ENCODE peak calls at places on chromosomes 4 and X, in six cellular contexts. One of them, this sample, is unnamed.

GRCh38 chr4:65845169-65845568 is 174.9 kb upstream of the EPHA5 start:
- DNase-seq in stimulated activated CD4-positive, alpha-beta T cell treated with anti-CD3 and anti-CD28 coated beads, Interleukin-1b, Interleukin-23, amount 100 ng/mL, for 1 hour: no peak
- DNase-seq in dermis blood vessel endothelial cell: no peak
- DNase-seq in cardiac septum: no peak
- DNase-seq in GM13976: no peak
- DNase-seq in EH: no peak
- DNase-seq in this sample: no peak

GRCh38 chr4:30172416-30172815 is 547.8 kb upstream of the PCDH7 start:
- DNase-seq in stimulated activated CD4-positive, alpha-beta T cell treated with anti-CD3 and anti-CD28 coated beads, Interleukin-1b, Interleukin-23, amount 100 ng/mL, for 1 hour: no peak
- DNase-seq in dermis blood vessel endothelial cell: no peak
- DNase-seq in cardiac septum: no peak
- DNase-seq in GM13976: no peak
- DNase-seq in EH: no peak
- DNase-seq in this sample: no peak

GRCh38 chr4:152956650-152957436 is 20.7 kb downstream of the FHDC1 start:
- DNase-seq in stimulated activated CD4-positive, alpha-beta T cell treated with anti-CD3 and anti-CD28 coated beads, Interleukin-1b, Interleukin-23, amount 100 ng/mL, for 1 hour: no peak
- DNase-seq in dermis blood vessel endothelial cell: no peak
- DNase-seq in cardiac septum: no peak
- DNase-seq in GM13976: no peak
- DNase-seq in EH: peak; percentile 82
- DNase-seq in this sample: no peak

GRCh38 chrX:103779156-103779555 is 2.5 kb downstream of the PLP1 start:
- DNase-seq in stimulated activated CD4-positive, alpha-beta T cell treated with anti-CD3 and anti-CD28 coated beads, Interleukin-1b, Interleukin-23, amount 100 ng/mL, for 1 hour: no peak
- DNase-seq in dermis blood vessel endothelial cell: peak; percentile 29
- DNase-seq in cardiac septum: no peak
- DNase-seq in GM13976: no peak
- DNase-seq in EH: peak; percentile 18
- DNase-seq in this sample: peak; percentile 29

GRCh38 chrX:15416133-15416993 is 32.1 kb upstream of the VEGFD start:
- DNase-seq in stimulated activated CD4-positive, alpha-beta T cell treated with anti-CD3 and anti-CD28 coated beads, Interleukin-1b, Interleukin-23, amount 100 ng/mL, for 1 hour: no peak
- DNase-seq in dermis blood vessel endothelial cell: no peak
- DNase-seq in cardiac septum: no peak
- DNase-seq in GM13976: no peak
- DNase-seq in EH: no peak
- DNase-seq in this sample: peak; percentile 11

GRCh38 chrX:48806088-48806487 is 4.2 kb downstream of the HDAC6 start:
- DNase-seq in stimulated activated CD4-positive, alpha-beta T cell treated with anti-CD3 and anti-CD28 coated beads, Interleukin-1b, Interleukin-23, amount 100 ng/mL, for 1 hour: no peak
- DNase-seq in dermis blood vessel endothelial cell: no peak
- DNase-seq in cardiac septum: no peak
- DNase-seq in GM13976: no peak
- DNase-seq in EH: no peak
- DNase-seq in this sample: no peak

GRCh38 chr4:94595880-94596483 is 144.2 kb downstream of the PDLIM5 start:
- DNase-seq in stimulated activated CD4-positive, alpha-beta T cell treated with anti-CD3 and anti-CD28 coated beads, Interleukin-1b, Interleukin-23, amount 100 ng/mL, for 1 hour: no peak
- DNase-seq in dermis blood vessel endothelial cell: peak; percentile 74
- DNase-seq in cardiac septum: no peak
- DNase-seq in GM13976: peak; percentile 48
- DNase-seq in EH: peak; percentile 64
- DNase-seq in this sample: peak; percentile 74

GRCh38 chrX:53256446-53257041 is 24.8 kb downstream of the IQSEC2 start:
- DNase-seq in stimulated activated CD4-positive, alpha-beta T cell treated with anti-CD3 and anti-CD28 coated beads, Interleukin-1b, Interleukin-23, amount 100 ng/mL, for 1 hour: no peak
- DNase-seq in dermis blood vessel endothelial cell: no peak
- DNase-seq in cardiac septum: peak; percentile 53
- DNase-seq in GM13976: no peak
- DNase-seq in EH: no peak
- DNase-seq in this sample: no peak

GRCh38 chr4:112510468-112511293 is 5.3 kb downstream of the NEUROG2 start:
- DNase-seq in stimulated activated CD4-positive, alpha-beta T cell treated with anti-CD3 and anti-CD28 coated beads, Interleukin-1b, Interleukin-23, amount 100 ng/mL, for 1 hour: no peak
- DNase-seq in dermis blood vessel endothelial cell: no peak
- DNase-seq in cardiac septum: no peak
- DNase-seq in GM13976: no peak
- DNase-seq in EH: no peak
- DNase-seq in this sample: no peak

GRCh38 chr4:167196386-167196785 is 37.9 kb downstream of the SPOCK3 start:
- DNase-seq in stimulated activated CD4-positive, alpha-beta T cell treated with anti-CD3 and anti-CD28 coated beads, Interleukin-1b, Interleukin-23, amount 100 ng/mL, for 1 hour: no peak
- DNase-seq in dermis blood vessel endothelial cell: no peak
- DNase-seq in cardiac septum: no peak
- DNase-seq in GM13976: no peak
- DNase-seq in EH: no peak
- DNase-seq in this sample: no peak

GRCh38 chrX:152024710-152025109 is 50.2 kb upstream of the GABRE start:
- DNase-seq in stimulated activated CD4-positive, alpha-beta T cell treated with anti-CD3 and anti-CD28 coated beads, Interleukin-1b, Interleukin-23, amount 100 ng/mL, for 1 hour: no peak
- DNase-seq in dermis blood vessel endothelial cell: no peak
- DNase-seq in cardiac septum: no peak
- DNase-seq in GM13976: no peak
- DNase-seq in EH: no peak
- DNase-seq in this sample: no peak

GRCh38 chr4:61522312-61522711 is 322.2 kb downstream of the ADGRL3 start:
- DNase-seq in stimulated activated CD4-positive, alpha-beta T cell treated with anti-CD3 and anti-CD28 coated beads, Interleukin-1b, Interleukin-23, amount 100 ng/mL, for 1 hour: no peak
- DNase-seq in dermis blood vessel endothelial cell: no peak
- DNase-seq in cardiac septum: no peak
- DNase-seq in GM13976: no peak
- DNase-seq in EH: no peak
- DNase-seq in this sample: no peak

GRCh38 chrX:102067966-102068723 is 57.3 kb upstream of the TCEAL2 start:
- DNase-seq in stimulated activated CD4-positive, alpha-beta T cell treated with anti-CD3 and anti-CD28 coated beads, Interleukin-1b, Interleukin-23, amount 100 ng/mL, for 1 hour: no peak
- DNase-seq in dermis blood vessel endothelial cell: peak; percentile 37
- DNase-seq in cardiac septum: no peak
- DNase-seq in GM13976: peak; percentile 7
- DNase-seq in EH: peak; percentile 29
- DNase-seq in this sample: peak; percentile 38

GRCh38 chr4:141099326-141099725 is 33.9 kb downstream of the RNF150 start:
- DNase-seq in stimulated activated CD4-positive, alpha-beta T cell treated with anti-CD3 and anti-CD28 coated beads, Interleukin-1b, Interleukin-23, amount 100 ng/mL, for 1 hour: no peak
- DNase-seq in dermis blood vessel endothelial cell: no peak
- DNase-seq in cardiac septum: no peak
- DNase-seq in GM13976: no peak
- DNase-seq in EH: peak; percentile 72
- DNase-seq in this sample: peak; percentile 61

GRCh38 chr4:39976945-39977488 is 694 bp downstream of the PDS5A start:
- DNase-seq in stimulated activated CD4-positive, alpha-beta T cell treated with anti-CD3 and anti-CD28 coated beads, Interleukin-1b, Interleukin-23, amount 100 ng/mL, for 1 hour: peak; percentile 20
- DNase-seq in dermis blood vessel endothelial cell: peak; percentile 44
- DNase-seq in cardiac septum: peak; percentile 79
- DNase-seq in GM13976: peak; percentile 60
- DNase-seq in EH: peak; percentile 27
- DNase-seq in this sample: peak; percentile 56

GRCh38 chr4:111959202-111959601 is 186.1 kb upstream of the FAM241A start:
- DNase-seq in stimulated activated CD4-positive, alpha-beta T cell treated with anti-CD3 and anti-CD28 coated beads, Interleukin-1b, Interleukin-23, amount 100 ng/mL, for 1 hour: no peak
- DNase-seq in dermis blood vessel endothelial cell: peak; percentile 23
- DNase-seq in cardiac septum: no peak
- DNase-seq in GM13976: no peak
- DNase-seq in EH: peak; percentile 91
- DNase-seq in this sample: peak; percentile 62

GRCh38 chr4:182067828-182068227 is 175.4 kb upstream of the TENM3 start:
- DNase-seq in stimulated activated CD4-positive, alpha-beta T cell treated with anti-CD3 and anti-CD28 coated beads, Interleukin-1b, Interleukin-23, amount 100 ng/mL, for 1 hour: no peak
- DNase-seq in dermis blood vessel endothelial cell: no peak
- DNase-seq in cardiac septum: no peak
- DNase-seq in GM13976: no peak
- DNase-seq in EH: no peak
- DNase-seq in this sample: no peak

GRCh38 chr4:148346657-148347056 is 95.6 kb downstream of the NR3C2 start:
- DNase-seq in stimulated activated CD4-positive, alpha-beta T cell treated with anti-CD3 and anti-CD28 coated beads, Interleukin-1b, Interleukin-23, amount 100 ng/mL, for 1 hour: no peak
- DNase-seq in dermis blood vessel endothelial cell: no peak
- DNase-seq in cardiac septum: no peak
- DNase-seq in GM13976: no peak
- DNase-seq in EH: no peak
- DNase-seq in this sample: no peak

GRCh38 chr4:83386931-83387897 is 52.6 kb upstream of the HPSE start:
- DNase-seq in stimulated activated CD4-positive, alpha-beta T cell treated with anti-CD3 and anti-CD28 coated beads, Interleukin-1b, Interleukin-23, amount 100 ng/mL, for 1 hour: no peak
- DNase-seq in dermis blood vessel endothelial cell: no peak
- DNase-seq in cardiac septum: no peak
- DNase-seq in GM13976: no peak
- DNase-seq in EH: no peak
- DNase-seq in this sample: peak; percentile 34

GRCh38 chr4:98996056-98996941 is 778 bp downstream of the METAP1 start:
- DNase-seq in stimulated activated CD4-positive, alpha-beta T cell treated with anti-CD3 and anti-CD28 coated beads, Interleukin-1b, Interleukin-23, amount 100 ng/mL, for 1 hour: no peak
- DNase-seq in dermis blood vessel endothelial cell: peak; percentile 28
- DNase-seq in cardiac septum: no peak
- DNase-seq in GM13976: peak; percentile 31
- DNase-seq in EH: peak; percentile 41
- DNase-seq in this sample: peak; percentile 73

GRCh38 chr4:92305148-92305877 is 1.5 kb downstream of the GRID2 start:
- DNase-seq in stimulated activated CD4-positive, alpha-beta T cell treated with anti-CD3 and anti-CD28 coated beads, Interleukin-1b, Interleukin-23, amount 100 ng/mL, for 1 hour: no peak
- DNase-seq in dermis blood vessel endothelial cell: peak; percentile 1
- DNase-seq in cardiac septum: no peak
- DNase-seq in GM13976: peak; percentile 33
- DNase-seq in EH: peak; percentile 12
- DNase-seq in this sample: peak; percentile 51

GRCh38 chr4:140609548-140610425 is 41.0 kb upstream of the UCP1 start:
- DNase-seq in stimulated activated CD4-positive, alpha-beta T cell treated with anti-CD3 and anti-CD28 coated beads, Interleukin-1b, Interleukin-23, amount 100 ng/mL, for 1 hour: no peak
- DNase-seq in dermis blood vessel endothelial cell: peak; percentile 77
- DNase-seq in cardiac septum: no peak
- DNase-seq in GM13976: peak; percentile 73
- DNase-seq in EH: peak; percentile 59
- DNase-seq in this sample: peak; percentile 72

GRCh38 chr4:106238819-106239420 is 77.1 kb downstream of the TBCK start:
- DNase-seq in stimulated activated CD4-positive, alpha-beta T cell treated with anti-CD3 and anti-CD28 coated beads, Interleukin-1b, Interleukin-23, amount 100 ng/mL, for 1 hour: no peak
- DNase-seq in dermis blood vessel endothelial cell: peak; percentile 55
- DNase-seq in cardiac septum: no peak
- DNase-seq in GM13976: no peak
- DNase-seq in EH: peak; percentile 51
- DNase-seq in this sample: peak; percentile 59

GRCh38 chrX:130024127-130024526 is 41.7 kb downstream of the BCORL1 start:
- DNase-seq in stimulated activated CD4-positive, alpha-beta T cell treated with anti-CD3 and anti-CD28 coated beads, Interleukin-1b, Interleukin-23, amount 100 ng/mL, for 1 hour: peak; percentile 35
- DNase-seq in dermis blood vessel endothelial cell: peak; percentile 64
- DNase-seq in cardiac septum: peak; percentile 92
- DNase-seq in GM13976: peak; percentile 91
- DNase-seq in EH: peak; percentile 75
- DNase-seq in this sample: peak; percentile 75

GRCh38 chr4:150056569-150056968 is 21.7 kb upstream of the DCLK2 start:
- DNase-seq in stimulated activated CD4-positive, alpha-beta T cell treated with anti-CD3 and anti-CD28 coated beads, Interleukin-1b, Interleukin-23, amount 100 ng/mL, for 1 hour: no peak
- DNase-seq in dermis blood vessel endothelial cell: no peak
- DNase-seq in cardiac septum: no peak
- DNase-seq in GM13976: no peak
- DNase-seq in EH: peak; percentile 90
- DNase-seq in this sample: peak; percentile 29

GRCh38 chrX:71558920-71559319 is 19.3 kb upstream of the GCNA start:
- DNase-seq in stimulated activated CD4-positive, alpha-beta T cell treated with anti-CD3 and anti-CD28 coated beads, Interleukin-1b, Interleukin-23, amount 100 ng/mL, for 1 hour: no peak
- DNase-seq in dermis blood vessel endothelial cell: no peak
- DNase-seq in cardiac septum: no peak
- DNase-seq in GM13976: no peak
- DNase-seq in EH: no peak
- DNase-seq in this sample: no peak

GRCh38 chr4:52713456-52713937 is 37.7 kb downstream of the ERVMER34-1 start:
- DNase-seq in stimulated activated CD4-positive, alpha-beta T cell treated with anti-CD3 and anti-CD28 coated beads, Interleukin-1b, Interleukin-23, amount 100 ng/mL, for 1 hour: no peak
- DNase-seq in dermis blood vessel endothelial cell: peak; percentile 12
- DNase-seq in cardiac septum: no peak
- DNase-seq in GM13976: no peak
- DNase-seq in EH: no peak
- DNase-seq in this sample: no peak

GRCh38 chrX:11105080-11105479 is 6.1 kb upstream of the HCCS start:
- DNase-seq in stimulated activated CD4-positive, alpha-beta T cell treated with anti-CD3 and anti-CD28 coated beads, Interleukin-1b, Interleukin-23, amount 100 ng/mL, for 1 hour: no peak
- DNase-seq in dermis blood vessel endothelial cell: no peak
- DNase-seq in cardiac septum: no peak
- DNase-seq in GM13976: no peak
- DNase-seq in EH: peak; percentile 49
- DNase-seq in this sample: peak; percentile 46

GRCh38 chr4:528296-528695 is 29.3 kb downstream of the PIGG start:
- DNase-seq in stimulated activated CD4-positive, alpha-beta T cell treated with anti-CD3 and anti-CD28 coated beads, Interleukin-1b, Interleukin-23, amount 100 ng/mL, for 1 hour: no peak
- DNase-seq in dermis blood vessel endothelial cell: no peak
- DNase-seq in cardiac septum: peak; percentile 49
- DNase-seq in GM13976: no peak
- DNase-seq in EH: no peak
- DNase-seq in this sample: no peak

GRCh38 chr4:1537410-1538095 is 131.3 kb upstream of the NKX1-1 start:
- DNase-seq in stimulated activated CD4-positive, alpha-beta T cell treated with anti-CD3 and anti-CD28 coated beads, Interleukin-1b, Interleukin-23, amount 100 ng/mL, for 1 hour: no peak
- DNase-seq in dermis blood vessel endothelial cell: no peak
- DNase-seq in cardiac septum: no peak
- DNase-seq in GM13976: no peak
- DNase-seq in EH: no peak
- DNase-seq in this sample: no peak

This sample was measured in GM23248.